ENCODE peak calls at places on chromosome 7, in four cellular contexts. P, D, B and G are unnamed samples.

GRCh38 chr7:46613116-46613515 is 692.0 kb upstream of the IGFBP3 start:
- DNase-seq in P (no peak), D (no peak), B (no peak), G (no peak)

GRCh38 chr7:1355568-1356340 is 103.5 kb downstream of the MICALL2 start:
- DNase-seq in P (no peak), D (no peak), B (no peak), G (no peak)

GRCh38 chr7:73971701-73972341 is 56.2 kb upstream of the ELN start:
- DNase-seq in P (no peak), D (no peak), B (no peak), G (no peak)

GRCh38 chr7:24038993-24039392 is 245.0 kb upstream of the NPY start:
- DNase-seq in P (no peak), D (no peak), B (no peak), G (no peak)

GRCh38 chr7:101532000-101532399 is 97.1 kb downstream of the MYL10 start:
- DNase-seq in P (no peak), D (no peak), B (no peak), G (no peak)

GRCh38 chr7:16764942-16765341 is 11.4 kb downstream of the TSPAN13 start:
- DNase-seq in P (no peak), D (no peak), B (no peak), G (no peak)

GRCh38 chr7:25770235-25770634 is 381.8 kb upstream of the NFE2L3 start:
- DNase-seq in P (no peak), D (no peak), B (no peak), G (no peak)

GRCh38 chr7:155877167-155877566 is 64.9 kb upstream of the SHH start:
- DNase-seq in P (no peak), D (no peak), B (no peak), G (no peak)

GRCh38 chr7:141057788-141058187 is 16.1 kb upstream of the TMEM178B start:
- DNase-seq in P (no peak), D (no peak), B (no peak), G (no peak)

GRCh38 chr7:34471844-34472243 is 186.2 kb upstream of the NPSR1 start:
- DNase-seq in P (no peak), D (no peak), B (no peak), G (no peak)

GRCh38 chr7:116772926-116773749 is 89.2 kb upstream of the CAPZA2 start:
- DNase-seq in P (no peak), D (no peak), B (no peak), G (no peak)

GRCh38 chr7:57181281-57181680 is 49.0 kb upstream of the ZNF479 start:
- DNase-seq in P (no peak), D (no peak), B (no peak), G (no peak)

DNA sequence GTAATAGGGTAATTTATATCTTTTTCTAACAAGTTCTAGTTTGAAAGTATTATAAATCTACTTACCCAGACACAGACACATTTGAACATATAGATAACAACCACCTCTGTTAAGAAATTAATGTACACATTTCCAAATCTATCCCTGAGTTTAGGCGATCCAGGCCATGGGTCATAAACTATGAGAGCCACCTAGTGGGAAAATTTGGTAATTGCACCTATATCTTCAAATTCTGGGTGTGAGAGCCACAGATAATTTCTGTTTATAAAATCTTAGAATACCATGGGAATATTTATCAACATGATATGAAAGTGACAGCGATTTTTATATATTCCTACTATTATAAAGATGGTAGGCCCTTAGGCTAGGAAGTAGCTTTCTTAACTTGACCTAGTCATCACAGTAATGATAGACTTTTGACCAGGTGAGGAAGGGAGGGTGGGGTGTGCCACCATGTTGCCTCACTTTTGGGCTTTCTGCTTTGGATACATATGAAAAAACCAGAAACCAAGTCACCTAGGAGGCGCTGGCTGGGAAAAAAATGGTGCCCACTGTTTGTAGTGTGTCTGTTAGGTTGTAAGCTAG is 8.0 kb upstream of the EPHA1 start:
- DNase-seq in P (no peak), D (no peak), B (peak; percentile 68), G (peak; percentile 56)
- TF ChIP-seq CTCF in P (peak; percentile 85), D (peak; percentile 76), B (peak; percentile 75), G (peak; percentile 63)

DNA sequence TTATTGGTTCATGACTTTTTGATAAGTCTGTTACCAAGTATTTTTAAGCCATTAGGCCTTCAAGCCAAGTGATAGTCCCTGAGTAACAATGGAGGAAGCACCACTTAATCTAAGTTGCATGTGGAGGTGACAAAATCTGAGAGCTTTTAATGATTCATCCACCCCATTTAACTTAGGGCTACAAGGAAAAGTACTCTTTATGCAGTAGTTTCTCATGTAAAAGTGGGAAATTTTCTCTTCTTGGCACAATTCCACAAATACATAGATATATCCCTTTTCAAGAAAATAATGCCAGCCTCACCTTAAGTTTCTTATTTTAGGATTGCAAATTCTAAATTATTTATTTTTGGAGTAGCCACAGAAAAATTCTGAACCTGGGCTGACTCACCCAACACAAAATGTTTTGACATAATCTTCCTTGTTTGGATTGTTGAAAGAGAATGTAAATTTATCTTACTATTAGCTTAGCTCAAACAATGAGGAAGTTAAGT is 85.7 kb downstream of the SUGCT start:
- DNase-seq in P (no peak), D (no peak), B (peak; percentile 47), G (no peak)
- H3K4me3 ChIP-seq in P (no peak overlapping the region), D (no peak overlapping the region), B (no peak overlapping the region), G (no peak overlapping the region)

GRCh38 chr7:92694211-92694610 is 104.0 kb upstream of the FAM133B start:
- DNase-seq in P (no peak), D (no peak), B (no peak), G (no peak)

GRCh38 chr7:92697414-92697813 is 107.2 kb upstream of the FAM133B start:
- DNase-seq in P (no peak), D (no peak), B (no peak), G (no peak)

GRCh38 chr7:92696584-92696983 is 106.4 kb upstream of the FAM133B start:
- DNase-seq in P (no peak), D (no peak), B (no peak), G (no peak)

GRCh38 chr7:92697012-92697411 is 106.8 kb upstream of the FAM133B start:
- DNase-seq in P (no peak), D (no peak), B (no peak), G (no peak)

DNA sequence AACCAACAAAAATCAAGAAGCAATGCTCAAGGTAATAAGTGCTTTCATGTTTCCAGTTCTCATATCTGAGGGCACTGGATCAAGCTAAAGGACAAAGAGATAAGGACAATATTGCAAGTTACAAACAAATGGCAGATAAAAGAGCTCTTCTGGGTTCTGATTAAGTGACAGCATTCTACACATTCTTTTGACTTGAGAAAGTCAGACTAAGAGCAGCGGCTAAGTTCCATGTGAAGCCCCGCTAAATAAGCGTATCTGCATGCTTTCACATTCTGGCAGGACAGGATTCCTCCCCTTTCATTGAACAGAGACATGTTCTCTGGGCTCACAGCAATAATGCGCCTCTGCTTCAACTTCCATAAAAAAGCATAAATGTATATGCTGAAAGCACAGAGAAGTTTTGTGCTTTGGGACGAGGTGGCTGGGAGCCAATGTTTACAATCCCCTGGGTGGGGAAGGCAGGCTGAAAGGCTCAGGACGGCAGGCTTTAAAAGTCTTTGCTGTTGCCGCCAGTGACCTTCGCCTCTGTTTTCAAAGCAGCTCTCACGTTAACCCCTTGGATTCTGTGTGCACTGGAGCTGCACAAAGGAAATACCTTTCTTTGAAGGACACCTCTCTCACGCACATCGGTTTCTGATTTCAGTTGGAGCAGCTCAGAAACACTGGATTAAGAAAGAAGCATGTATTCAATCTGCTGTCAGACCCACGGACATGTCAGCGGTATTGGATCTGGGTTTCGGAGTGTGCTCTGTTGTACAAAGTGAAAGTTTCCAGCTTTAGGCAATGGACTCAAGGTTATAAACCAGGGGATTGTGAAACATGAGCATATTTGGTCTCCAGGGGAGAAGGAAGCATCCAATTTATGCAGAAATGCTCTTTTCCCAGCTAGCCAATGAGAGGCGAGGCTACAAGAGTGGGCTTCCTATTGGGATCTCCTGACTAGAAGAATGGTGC is 105.4 kb upstream of the FAM133B start:
- DNase-seq in P (peak; percentile 23), D (no peak), B (peak; percentile 94), G (no peak)
- TF ChIP-seq CTCF in P (no peak), D (no peak), B (no peak), G (no peak)

DNA sequence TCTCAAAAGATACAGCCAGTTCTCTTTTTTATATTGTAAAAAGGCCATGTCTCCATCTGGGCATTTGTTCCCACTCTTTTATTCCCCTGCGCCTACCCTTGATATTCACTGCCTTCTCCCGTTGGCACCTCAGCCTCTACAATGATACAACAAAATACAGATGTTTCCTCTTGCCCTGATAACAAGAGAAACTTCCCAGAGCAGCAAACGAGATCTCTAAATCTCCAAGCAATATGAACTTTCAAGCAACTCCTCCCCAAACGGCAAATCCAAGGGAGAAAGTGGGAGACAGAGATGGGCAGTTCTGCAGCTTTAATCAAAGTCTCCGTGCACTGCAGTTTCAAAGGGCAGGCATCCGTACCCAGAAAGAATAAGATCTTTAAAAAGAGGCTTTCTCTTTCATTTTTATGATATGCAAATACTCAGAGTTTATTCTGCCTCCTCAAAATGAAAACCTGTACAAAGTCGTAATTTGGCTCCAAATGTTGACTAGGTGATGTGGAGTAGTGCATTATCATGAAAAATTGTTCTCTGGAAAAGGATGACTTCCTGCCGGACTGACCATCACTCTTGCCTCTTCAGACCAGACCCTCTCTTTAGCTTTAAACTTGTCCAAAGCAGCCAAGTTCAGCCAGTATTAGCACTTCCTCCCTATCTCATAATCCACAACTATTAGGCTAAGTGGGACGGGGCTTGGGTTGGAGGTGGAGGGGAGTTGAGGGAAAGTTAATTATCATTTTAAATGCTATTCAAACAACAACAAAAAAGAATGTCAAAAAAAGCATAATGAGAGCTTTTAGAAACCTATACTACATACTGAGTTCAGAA is 682 bp downstream of the HGF start:
- DNase-seq in P (no peak), D (no peak), B (no peak), G (peak; percentile 26)
- H3K4me3 ChIP-seq in P (peak overlapping the region; percentile 63), D (peak overlapping the region; percentile 25), B (peak overlapping the region; percentile 74), G (peak overlapping the region; percentile 47)

GRCh38 chr7:120725376-120726039 is 132.4 kb downstream of the TSPAN12 start:
- DNase-seq in P (no peak), D (no peak), B (peak; percentile 62), G (peak; percentile 49)
- TF ChIP-seq CTCF in P (peak; percentile 72), D (peak; percentile 56), B (peak; percentile 67), G (peak; percentile 54)

GRCh38 chr7:158702944-158703343 is 1.7 kb downstream of the NCAPG2 start:
- DNase-seq in P (no peak), D (no peak), B (no peak), G (no peak)
- H3K4me3 ChIP-seq in P (no peak overlapping the region), D (no peak overlapping the region), B (no peak overlapping the region), G (peak overlapping the region; percentile 98)

DNA sequence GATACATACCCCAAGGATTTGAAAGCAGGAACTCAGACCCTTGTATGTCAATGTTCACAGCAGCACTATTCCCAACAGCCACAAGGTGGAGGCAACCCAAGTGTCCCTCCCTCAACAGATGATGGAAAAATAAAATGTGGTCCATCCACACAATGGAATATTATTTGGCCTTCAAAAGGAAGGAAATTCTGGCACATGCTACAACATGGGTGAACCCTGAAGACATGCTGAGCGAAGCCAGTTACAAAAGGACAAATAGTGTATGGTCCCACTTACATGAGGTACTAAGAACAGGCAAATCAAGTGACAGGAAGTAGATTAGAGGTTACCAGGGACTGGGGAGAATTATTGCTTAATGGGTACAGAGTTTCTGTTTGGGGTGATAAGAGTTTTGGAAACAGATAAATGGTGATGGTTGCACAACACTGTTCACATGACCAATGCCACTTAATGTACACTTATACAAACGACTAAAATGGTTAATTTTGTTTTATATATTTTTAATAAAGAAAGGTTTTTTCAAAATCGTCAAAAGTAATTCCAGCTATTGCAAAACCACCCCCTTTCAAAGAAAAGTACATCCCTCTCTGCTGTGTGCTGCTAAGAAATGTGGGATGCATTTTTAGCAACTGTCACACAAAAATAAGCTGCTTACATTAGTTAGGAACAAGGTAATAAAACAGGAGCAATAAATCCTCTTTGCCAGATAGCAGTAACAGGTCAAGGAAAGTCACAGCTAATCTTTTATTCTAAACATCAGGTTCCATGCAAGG is 85.7 kb downstream of the GRB10 start:
- DNase-seq in P (no peak), D (no peak), B (peak; percentile 29), G (no peak)
- TF ChIP-seq CTCF in P (peak; percentile 57), D (peak; percentile 19), B (peak; percentile 58), G (peak; percentile 36)